ENCODE peak calls at places on chromosomes 6 and 20, in seven cellular contexts. One of them, this sample, is unnamed.

GRCh38 chr20:9508696-9509178 is 5.7 kb upstream of the LAMP5 start:
- DNase-seq in stomach: no peak
- DNase-seq in GM12878: no peak
- DNase-seq in GM23338: peak; percentile 66
- DNase-seq in HepG2: no peak
- DNase-seq in H1: peak; percentile 65
- DNase-seq in HCT116: no peak
- DNase-seq in this sample: no peak

GRCh38 chr6:76742919-76743318 is 670.5 kb upstream of the IMPG1 start:
- DNase-seq in stomach: no peak
- DNase-seq in GM12878: no peak
- DNase-seq in GM23338: no peak
- DNase-seq in HepG2: no peak
- DNase-seq in H1: no peak
- DNase-seq in HCT116: no peak
- DNase-seq in this sample: no peak

GRCh38 chr6:80132942-80133517 is 26.6 kb downstream of the BCKDHB start:
- DNase-seq in stomach: peak; percentile 60
- DNase-seq in GM12878: no peak
- DNase-seq in GM23338: peak; percentile 53
- DNase-seq in HepG2: peak; percentile 27
- DNase-seq in H1: peak; percentile 48
- DNase-seq in HCT116: peak; percentile 47
- DNase-seq in this sample: no peak

GRCh38 chr6:55065020-55065419 is 109.3 kb upstream of the HCRTR2 start:
- DNase-seq in stomach: no peak
- DNase-seq in GM12878: no peak
- DNase-seq in GM23338: no peak
- DNase-seq in HepG2: no peak
- DNase-seq in H1: no peak
- DNase-seq in HCT116: no peak
- DNase-seq in this sample: no peak

GRCh38 chr20:39986231-39986904 is 702.7 kb downstream of the MAFB start:
- DNase-seq in stomach: no peak
- DNase-seq in GM12878: no peak
- DNase-seq in GM23338: peak; percentile 36
- DNase-seq in HepG2: no peak
- DNase-seq in H1: peak; percentile 52
- DNase-seq in HCT116: no peak
- DNase-seq in this sample: no peak

GRCh38 chr20:39825950-39826349 is 863.1 kb downstream of the MAFB start:
- DNase-seq in stomach: no peak
- DNase-seq in GM12878: peak; percentile 62
- DNase-seq in GM23338: no peak
- DNase-seq in HepG2: no peak
- DNase-seq in H1: no peak
- DNase-seq in HCT116: no peak
- DNase-seq in this sample: no peak

GRCh38 chr6:113901482-113901881 is 44.3 kb downstream of the MARCKS start:
- DNase-seq in stomach: no peak
- DNase-seq in GM12878: no peak
- DNase-seq in GM23338: no peak
- DNase-seq in HepG2: no peak
- DNase-seq in H1: no peak
- DNase-seq in HCT116: no peak
- DNase-seq in this sample: no peak

GRCh38 chr20:44051661-44052000 is 135.4 kb downstream of the JPH2 start:
- DNase-seq in stomach: peak; percentile 7
- DNase-seq in GM12878: no peak
- DNase-seq in GM23338: no peak
- DNase-seq in HepG2: no peak
- DNase-seq in H1: no peak
- DNase-seq in HCT116: no peak
- DNase-seq in this sample: no peak

GRCh38 chr6:11251553-11252358 is 19.3 kb upstream of the NEDD9 start:
- DNase-seq in stomach: peak; percentile 50
- DNase-seq in GM12878: no peak
- DNase-seq in GM23338: no peak
- DNase-seq in HepG2: peak; percentile 84
- DNase-seq in H1: no peak
- DNase-seq in HCT116: no peak
- DNase-seq in this sample: no peak

GRCh38 chr6:28673417-28673799 is 147.7 kb downstream of the GPX5 start:
- DNase-seq in stomach: no peak
- DNase-seq in GM12878: no peak
- DNase-seq in GM23338: no peak
- DNase-seq in HepG2: no peak
- DNase-seq in H1: no peak
- DNase-seq in HCT116: no peak
- DNase-seq in this sample: no peak

GRCh38 chr20:32634041-32634805 is 39.5 kb downstream of the C20orf203 start:
- DNase-seq in stomach: no peak
- DNase-seq in GM12878: no peak
- DNase-seq in GM23338: peak; percentile 50
- DNase-seq in HepG2: no peak
- DNase-seq in H1: no peak
- DNase-seq in HCT116: no peak
- DNase-seq in this sample: no peak

GRCh38 chr6:31267504-31268371 is 4.2 kb downstream of the HLA-C start:
- DNase-seq in stomach: no peak
- DNase-seq in GM12878: no peak
- DNase-seq in GM23338: no peak
- DNase-seq in HepG2: no peak
- DNase-seq in H1: no peak
- DNase-seq in HCT116: no peak
- DNase-seq in this sample: no peak

GRCh38 chr6:31272431-31272830 is 539 bp upstream of the HLA-C start:
- DNase-seq in stomach: no peak
- DNase-seq in GM12878: no peak
- DNase-seq in GM23338: peak; percentile 23
- DNase-seq in HepG2: no peak
- DNase-seq in H1: no peak
- DNase-seq in HCT116: no peak
- DNase-seq in this sample: no peak

GRCh38 chr6:31272856-31273626 is 1.1 kb upstream of the HLA-C start:
- DNase-seq in stomach: no peak
- DNase-seq in GM12878: no peak
- DNase-seq in GM23338: peak; percentile 8
- DNase-seq in HepG2: no peak
- DNase-seq in H1: no peak
- DNase-seq in HCT116: no peak
- DNase-seq in this sample: no peak

GRCh38 chr6:31270788-31271640 is 878 bp downstream of the HLA-C start:
- DNase-seq in stomach: peak; percentile 82
- DNase-seq in GM12878: no peak
- DNase-seq in GM23338: peak; percentile 68
- DNase-seq in HepG2: no peak
- DNase-seq in H1: peak; percentile 79
- DNase-seq in HCT116: no peak
- DNase-seq in this sample: peak; percentile 52

GRCh38 chr6:31271641-31272357 is at the start of gene HLA-C:
- DNase-seq in stomach: peak; percentile 94
- DNase-seq in GM12878: peak; percentile 95
- DNase-seq in GM23338: peak; percentile 98
- DNase-seq in HepG2: peak; percentile 95
- DNase-seq in H1: peak; percentile 85
- DNase-seq in HCT116: peak; percentile 91
- DNase-seq in this sample: peak; percentile 88
- TF ChIP-seq POLR2AphosphoS5 in stomach: peak; percentile 96
- TF ChIP-seq POLR2AphosphoS5 in GM12878: peak; percentile 99
- TF ChIP-seq POLR2AphosphoS5 in GM23338: peak; percentile 43
- TF ChIP-seq POLR2AphosphoS5 in HepG2: peak; percentile 50
- TF ChIP-seq POLR2AphosphoS5 in H1: peak; percentile 74
- TF ChIP-seq POLR2AphosphoS5 in HCT116: peak; percentile 90
- TF ChIP-seq POLR2AphosphoS5 in this sample: peak; percentile 98

DNA sequence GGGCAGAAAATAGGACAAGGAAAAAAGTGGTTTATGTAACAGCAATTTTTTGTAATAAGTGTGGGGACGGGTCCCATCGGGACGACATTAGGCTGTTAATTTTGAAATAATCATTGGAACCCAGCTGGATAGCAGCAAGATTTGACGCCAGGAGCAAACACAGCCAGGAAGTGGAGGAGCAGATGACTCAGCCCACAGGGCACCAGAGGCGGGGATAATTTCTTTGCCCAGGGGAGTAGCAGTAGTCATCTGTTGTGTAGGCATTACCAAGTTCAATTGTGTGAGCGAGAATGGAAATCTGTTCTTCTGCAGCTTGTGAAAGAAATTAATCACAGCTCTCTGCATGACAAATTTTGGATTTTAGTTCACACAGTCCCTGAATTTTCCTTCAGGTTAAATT is 22.6 kb upstream of the RIN2 start:
- DNase-seq in stomach: peak; percentile 73
- DNase-seq in GM12878: peak; percentile 3
- DNase-seq in GM23338: no peak
- DNase-seq in HepG2: peak; percentile 48
- DNase-seq in H1: no peak
- DNase-seq in HCT116: peak; percentile 19
- DNase-seq in this sample: no peak
- TF ChIP-seq POLR2AphosphoS5 in stomach: peak; percentile 54
- TF ChIP-seq POLR2AphosphoS5 in GM12878: no peak
- TF ChIP-seq POLR2AphosphoS5 in GM23338: no peak
- TF ChIP-seq POLR2AphosphoS5 in HepG2: no peak
- TF ChIP-seq POLR2AphosphoS5 in H1: no peak
- TF ChIP-seq POLR2AphosphoS5 in HCT116: peak; percentile 37
- TF ChIP-seq POLR2AphosphoS5 in this sample: no peak

DNA sequence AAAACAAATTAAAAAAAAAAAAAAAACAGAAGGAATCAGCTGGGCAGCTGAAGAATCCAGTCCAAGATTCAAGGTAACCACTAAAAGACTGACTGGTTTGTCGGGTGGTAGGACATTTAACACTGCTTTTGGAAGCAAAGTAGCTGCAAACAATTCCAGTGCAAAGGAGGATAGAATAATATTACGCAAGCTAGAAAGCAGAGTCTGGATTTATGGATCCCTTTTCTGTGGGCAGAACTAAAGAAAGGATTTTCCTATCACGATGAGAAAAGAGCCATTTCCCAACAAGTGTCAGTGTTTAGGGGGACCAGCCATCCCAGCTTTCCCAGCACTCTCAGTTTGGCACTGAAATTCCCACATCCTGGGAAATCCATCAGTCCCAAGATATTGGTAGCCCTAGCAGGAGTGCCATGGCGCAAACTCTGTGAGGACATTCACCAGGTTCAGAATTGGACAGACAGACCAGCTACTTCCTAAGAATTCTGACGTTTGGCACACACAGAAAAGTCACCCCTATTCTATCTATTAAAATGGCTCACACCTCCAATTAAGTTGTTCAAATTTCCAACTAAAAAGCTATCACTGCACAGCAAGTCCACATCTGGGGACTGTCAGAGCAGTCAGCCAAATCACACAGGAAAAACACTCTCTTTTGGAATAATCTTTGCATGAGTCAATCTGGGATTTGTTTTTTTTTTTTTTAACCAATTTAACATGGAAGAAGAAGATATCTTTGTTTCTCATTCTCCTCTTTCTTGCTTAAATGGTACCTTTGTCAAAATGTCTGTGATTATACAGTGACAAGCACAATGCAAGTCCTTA is 356.8 kb upstream of the ARID1B start:
- DNase-seq in stomach: no peak
- DNase-seq in GM12878: no peak
- DNase-seq in GM23338: no peak
- DNase-seq in HepG2: no peak
- DNase-seq in H1: no peak
- DNase-seq in HCT116: no peak
- DNase-seq in this sample: no peak
- TF ChIP-seq POLR2AphosphoS5 in stomach: no peak
- TF ChIP-seq POLR2AphosphoS5 in GM12878: no peak
- TF ChIP-seq POLR2AphosphoS5 in GM23338: no peak
- TF ChIP-seq POLR2AphosphoS5 in HepG2: no peak
- TF ChIP-seq POLR2AphosphoS5 in H1: no peak
- TF ChIP-seq POLR2AphosphoS5 in HCT116: no peak
- TF ChIP-seq POLR2AphosphoS5 in this sample: no peak

GRCh38 chr6:47133230-47134000 is 91.3 kb upstream of the ADGRF1 start:
- DNase-seq in stomach: no peak
- DNase-seq in GM12878: no peak
- DNase-seq in GM23338: no peak
- DNase-seq in HepG2: no peak
- DNase-seq in H1: no peak
- DNase-seq in HCT116: no peak
- DNase-seq in this sample: no peak

GRCh38 chr6:47132724-47133123 is 90.6 kb upstream of the ADGRF1 start:
- DNase-seq in stomach: no peak
- DNase-seq in GM12878: no peak
- DNase-seq in GM23338: no peak
- DNase-seq in HepG2: no peak
- DNase-seq in H1: no peak
- DNase-seq in HCT116: no peak
- DNase-seq in this sample: no peak

GRCh38 chr6:47137073-47137472 is 94.9 kb upstream of the ADGRF1 start:
- DNase-seq in stomach: no peak
- DNase-seq in GM12878: no peak
- DNase-seq in GM23338: no peak
- DNase-seq in HepG2: peak; percentile 95
- DNase-seq in H1: no peak
- DNase-seq in HCT116: no peak
- DNase-seq in this sample: no peak

GRCh38 chr6:47135772-47136171 is 93.6 kb upstream of the ADGRF1 start:
- DNase-seq in stomach: no peak
- DNase-seq in GM12878: no peak
- DNase-seq in GM23338: peak; percentile 17
- DNase-seq in HepG2: peak; percentile 97
- DNase-seq in H1: no peak
- DNase-seq in HCT116: peak; percentile 85
- DNase-seq in this sample: no peak

GRCh38 chr6:47134476-47135189 is 92.5 kb upstream of the ADGRF1 start:
- DNase-seq in stomach: no peak
- DNase-seq in GM12878: no peak
- DNase-seq in GM23338: no peak
- DNase-seq in HepG2: peak; percentile 91
- DNase-seq in H1: no peak
- DNase-seq in HCT116: peak; percentile 88
- DNase-seq in this sample: no peak
- TF ChIP-seq POLR2AphosphoS5 in stomach: peak; percentile 81
- TF ChIP-seq POLR2AphosphoS5 in GM12878: no peak
- TF ChIP-seq POLR2AphosphoS5 in GM23338: no peak
- TF ChIP-seq POLR2AphosphoS5 in HepG2: no peak
- TF ChIP-seq POLR2AphosphoS5 in H1: no peak
- TF ChIP-seq POLR2AphosphoS5 in HCT116: peak; percentile 59
- TF ChIP-seq POLR2AphosphoS5 in this sample: no peak

DNA sequence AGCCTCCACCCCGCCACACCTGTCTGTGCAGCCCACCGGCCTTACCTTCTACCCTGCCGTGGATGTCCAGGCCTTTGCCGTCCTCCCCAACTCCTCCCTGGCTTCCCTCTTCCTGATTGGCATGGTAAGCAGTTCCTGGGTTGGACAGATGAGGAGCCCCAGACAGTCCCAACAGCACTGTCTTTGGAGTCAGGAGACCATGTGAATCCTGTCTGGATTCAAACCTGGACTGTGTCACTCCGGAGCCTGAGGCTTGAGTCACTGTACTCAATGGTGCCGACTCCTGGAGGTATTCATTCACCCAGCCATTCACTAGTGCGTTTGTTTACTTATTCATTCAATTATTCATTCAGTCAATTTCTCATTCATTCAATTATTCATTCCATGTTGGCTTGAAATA is 20.0 kb upstream of the LBP start:
- DNase-seq in stomach: no peak
- DNase-seq in GM12878: no peak
- DNase-seq in GM23338: no peak
- DNase-seq in HepG2: no peak
- DNase-seq in H1: no peak
- DNase-seq in HCT116: no peak
- DNase-seq in this sample: no peak
- TF ChIP-seq POLR2AphosphoS5 in stomach: no peak
- TF ChIP-seq POLR2AphosphoS5 in GM12878: no peak
- TF ChIP-seq POLR2AphosphoS5 in GM23338: no peak
- TF ChIP-seq POLR2AphosphoS5 in HepG2: no peak
- TF ChIP-seq POLR2AphosphoS5 in H1: no peak
- TF ChIP-seq POLR2AphosphoS5 in HCT116: no peak
- TF ChIP-seq POLR2AphosphoS5 in this sample: no peak

GRCh38 chr6:22470454-22471368 is 98.7 kb upstream of the HDGFL1 start:
- DNase-seq in stomach: peak; percentile 80
- DNase-seq in GM12878: peak; percentile 9
- DNase-seq in GM23338: peak; percentile 5
- DNase-seq in HepG2: no peak
- DNase-seq in H1: no peak
- DNase-seq in HCT116: no peak
- DNase-seq in this sample: no peak
- TF ChIP-seq POLR2AphosphoS5 in stomach: peak; percentile 34
- TF ChIP-seq POLR2AphosphoS5 in GM12878: no peak
- TF ChIP-seq POLR2AphosphoS5 in GM23338: no peak
- TF ChIP-seq POLR2AphosphoS5 in HepG2: no peak
- TF ChIP-seq POLR2AphosphoS5 in H1: no peak
- TF ChIP-seq POLR2AphosphoS5 in HCT116: no peak
- TF ChIP-seq POLR2AphosphoS5 in this sample: no peak

This sample was measured in GM12891.